ENCODE peak calls at places on chromosomes 12 and 14, in four cellular contexts. I, A, C and L are unnamed samples.
A peak's percentile ranks its signal among the peaks of the same experiment; 100 is the strongest.

GRCh38 chr14:34981743-34982420 is 910 bp upstream of the SRP54 start:
- DNase-seq in I (no peak), A (peak; percentile 22), C (no peak), L (no peak)

GRCh38 chr12:56628671-56629458 is 1.3 kb downstream of the BAZ2A start:
- DNase-seq in I (peak; percentile 84), A (peak; percentile 72), C (peak; percentile 49), L (no peak)

GRCh38 chr12:93127582-93128331 is 198.7 kb upstream of the EEA1 start:
- DNase-seq in I (peak; percentile 88), A (no peak), C (no peak), L (no peak)

GRCh38 chr14:76268700-76269099 is 107.2 kb upstream of the ESRRB start:
- DNase-seq in I (no peak), A (no peak), C (no peak), L (no peak)

GRCh38 chr12:12398026-12398859 is 41.4 kb downstream of the BORCS5 start:
- DNase-seq in I (peak; percentile 99), A (no peak), C (no peak), L (no peak)

GRCh38 chr14:87896393-87897380 is 96.3 kb downstream of the GALC start:
- DNase-seq in I (peak; percentile 73), A (peak; percentile 35), C (no peak), L (no peak)

GRCh38 chr14:92706386-92706785 is 42.0 kb downstream of the LGMN start:
- DNase-seq in I (no peak), A (no peak), C (no peak), L (no peak)

GRCh38 chr12:91651728-91652127 is 469.1 kb upstream of the DCN start:
- DNase-seq in I (no peak), A (no peak), C (no peak), L (no peak)

GRCh38 chr12:93813972-93814821 is 137.0 kb downstream of the CRADD start:
- DNase-seq in I (peak; percentile 97), A (no peak), C (no peak), L (no peak)

GRCh38 chr14:51855234-51855633 is 5.2 kb upstream of the GNG2 start:
- DNase-seq in I (peak; percentile 57), A (no peak), C (no peak), L (no peak)

GRCh38 chr12:93621986-93622385 is 49.5 kb downstream of the SOCS2 start:
- DNase-seq in I (peak; percentile 24), A (no peak), C (no peak), L (no peak)

GRCh38 chr14:69693823-69694729 is 72.9 kb upstream of the SRSF5 start:
- DNase-seq in I (no peak), A (no peak), C (no peak), L (no peak)

GRCh38 chr12:64918288-64918687 is 93.8 kb downstream of the TBC1D30 start:
- DNase-seq in I (no peak), A (no peak), C (no peak), L (no peak)

GRCh38 chr14:71163842-71164500 is 256.7 kb downstream of the PCNX1 start:
- DNase-seq in I (no peak), A (no peak), C (no peak), L (no peak)

GRCh38 chr12:43111608-43112007 is 440.4 kb downstream of the ADAMTS20 start:
- DNase-seq in I (no peak), A (no peak), C (no peak), L (no peak)

GRCh38 chr12:85557850-85558249 is 277.8 kb downstream of the ALX1 start:
- DNase-seq in I (no peak), A (no peak), C (no peak), L (no peak)

GRCh38 chr12:128012110-128012509 is 254.9 kb upstream of the TMEM132C start:
- DNase-seq in I (no peak), A (no peak), C (no peak), L (no peak)

GRCh38 chr14:65414961-65415589 is 2.5 kb downstream of the FUT8 start:
- DNase-seq in I (peak; percentile 65), A (peak; percentile 31), C (no peak), L (no peak)

GRCh38 chr12:15131462-15131861 is 89.8 kb downstream of the RERG start:
- DNase-seq in I (peak; percentile 95), A (no peak), C (no peak), L (no peak)